ENCODE peak calls at places on chromosomes 12 and 14, in eight cellular contexts. O is fibroblast of gingiva, Z is activated B cell treated with CpG ODN at 0.5 μM for 24 hours, J is A549, D is mucosa of descending colon, V is kidney tubule cell, U is HCT116, G is kidney glomerular epithelial cell. C is an unnamed sample.

GRCh38 chr12:121330195-121330594 is 22.0 kb downstream of the ANAPC5 start:
- DNase-seq in V (no peak), G (no peak), Z (no peak), D (no peak), J (no peak), U (no peak), O (no peak), C (no peak)

GRCh38 chr14:53295372-53295771 is 142.2 kb upstream of the DDHD1 start:
- DNase-seq in V (no peak), J (no peak), U (no peak), O (no peak), G (no peak), Z (no peak), D (no peak), C (no peak)

GRCh38 chr12:113007166-113007565 is 28.8 kb downstream of the OAS2 start:
- DNase-seq in J (peak), O (no peak), U (peak), V (peak), G (peak), D (no peak), Z (no peak), C (no peak)

GRCh38 chr12:70645494-70646317 is 8.5 kb upstream of the PTPRB start:
- DNase-seq in O (peak), G (peak), U (peak), Z (no peak), D (peak), V (peak), J (peak), C (peak)

GRCh38 chr12:88889326-88890110 is 309.2 kb upstream of the KITLG start:
- DNase-seq in O (peak), D (no peak), J (no peak), G (no peak), Z (no peak), V (no peak), U (no peak), C (no peak)

GRCh38 chr14:58426819-58427288 is 477 bp downstream of the TIMM9 start:
- DNase-seq in J (peak), G (peak), V (peak), O (peak), U (no peak), D (peak), Z (peak), C (peak)

GRCh38 chr12:13422291-13422690 is 225.8 kb downstream of the EMP1 start:
- DNase-seq in Z (no peak), G (no peak), O (no peak), J (no peak), U (no peak), D (no peak), V (no peak), C (no peak)

GRCh38 chr12:119229837-119230236 is 51.1 kb downstream of the HSPB8 start:
- DNase-seq in V (peak), J (peak), G (no peak), O (no peak), Z (no peak), D (no peak), U (peak), C (no peak)

GRCh38 chr12:70196732-70197361 is 46.4 kb upstream of the CNOT2 start:
- DNase-seq in V (no peak), J (no peak), D (no peak), U (no peak), G (no peak), O (peak), Z (no peak), C (no peak)

GRCh38 chr12:47797432-47797831 is 22.3 kb downstream of the HDAC7 start:
- DNase-seq in O (no peak), D (no peak), U (no peak), V (no peak), Z (peak), J (peak), G (no peak), C (no peak)

GRCh38 chr14:33118653-33119052 is 180.0 kb downstream of the NPAS3 start:
- DNase-seq in Z (no peak), J (no peak), O (no peak), V (no peak), D (no peak), G (no peak), U (no peak), C (no peak)

GRCh38 chr14:50333010-50333409 is 20.9 kb downstream of the DMAC2L start:
- DNase-seq in Z (no peak), G (no peak), D (no peak), O (peak), U (no peak), V (peak), J (no peak), C (no peak)

GRCh38 chr12:124111006-124111405 is 138.0 kb downstream of the ZNF664 start:
- DNase-seq in U (no peak), O (no peak), V (no peak), G (no peak), D (no peak), Z (no peak), J (no peak), C (no peak)

GRCh38 chr14:63328787-63329737 is 10.3 kb upstream of the GPHB5 start:
- DNase-seq in J (no peak), D (no peak), Z (no peak), V (no peak), U (no peak), G (no peak), O (no peak), C (no peak)

GRCh38 chr12:104701301-104701700 is 244.6 kb downstream of the CHST11 start:
- DNase-seq in V (no peak), G (no peak), O (no peak), U (no peak), J (no peak), Z (no peak), D (no peak), C (no peak)

GRCh38 chr12:123696641-123697040 is 15.5 kb upstream of the ATP6V0A2 start:
- DNase-seq in O (no peak), U (no peak), G (no peak), J (no peak), D (no peak), V (no peak), Z (no peak), C (no peak)